ENCODE peak calls at places on chromosome 22, in nine cellular contexts. N is IMR-90; T is mesothelial cell of epicardium; O is dorsolateral prefrontal cortex; Y is fibroblast of the aortic adventitia; F is CD8-positive, alpha-beta T cell; P is RWPE1; A is WTC11; I is glutamatergic neuron. J is an unnamed sample.

GRCh38 chr22:17969732-17970131 is 54.6 kb downstream of the MICAL3 start:
- DNase-seq in N (peak), T (no peak), O (no peak), Y (peak), F (no peak), P (peak), A (no peak), I (no peak), J (no peak)

GRCh38 chr22:29983296-29983917 is 96.9 kb upstream of the HORMAD2 start:
- DNase-seq in N (no peak), T (no peak), O (no peak), Y (no peak), F (no peak), P (no peak), A (no peak), I (no peak), J (no peak)

GRCh38 chr22:39300198-39300830 is 19.1 kb downstream of the RPL3 start:
- DNase-seq in N (no peak), T (no peak), O (no peak), Y (no peak), F (no peak), P (no peak), A (peak), I (peak), J (peak)

GRCh38 chr22:39522567-39523300 is 2.4 kb downstream of the ATF4 start:
- DNase-seq in N (peak), T (no peak), O (peak), Y (peak), F (no peak), P (peak), A (no peak), I (no peak), J (no peak)

GRCh38 chr22:30823015-30823370 is 128.3 kb downstream of the OSBP2 start:
- DNase-seq in N (no peak), T (no peak), O (no peak), Y (no peak), F (no peak), P (peak), A (peak), I (peak), J (no peak)

GRCh38 chr22:49182416-49182815 is 645.3 kb downstream of the BRD1 start:
- DNase-seq in N (no peak), T (no peak), O (no peak), Y (no peak), F (no peak), P (no peak), A (no peak), I (no peak), J (no peak)

GRCh38 chr22:24427500-24428164 is at the start of gene ADORA2A:
- DNase-seq in N (no peak), T (no peak), O (no peak), Y (no peak), F (peak), P (no peak), A (no peak), I (peak), J (peak)

GRCh38 chr22:30325724-30326703 is 727 bp downstream of the TBC1D10A start:
- DNase-seq in N (no peak), T (no peak), O (peak), Y (no peak), F (no peak), P (no peak), A (no peak), I (no peak), J (peak)

GRCh38 chr22:20561882-20562281 is 54.5 kb downstream of the MED15 start:
- DNase-seq in N (no peak), T (no peak), O (no peak), Y (no peak), F (no peak), P (no peak), A (no peak), I (no peak), J (no peak)

GRCh38 chr22:32389685-32390084 is 22.4 kb downstream of the RTCB start:
- DNase-seq in N (peak), T (no peak), O (no peak), Y (peak), F (no peak), P (no peak), A (peak), I (peak), J (no peak)

GRCh38 chr22:42116848-42117424 is 13.7 kb downstream of the CYP2D6 start:
- DNase-seq in N (peak), T (no peak), O (no peak), Y (no peak), F (no peak), P (no peak), A (peak), I (no peak), J (no peak)

GRCh38 chr22:32932176-32932575 is 126.0 kb downstream of the SYN3 start:
- DNase-seq in N (peak), T (no peak), O (no peak), Y (peak), F (no peak), P (no peak), A (no peak), I (no peak), J (no peak)

GRCh38 chr22:31995046-31995445 is 48.0 kb upstream of the SLC5A1 start:
- DNase-seq in N (no peak), T (no peak), O (no peak), Y (no peak), F (no peak), P (no peak), A (no peak), I (no peak), J (no peak)

GRCh38 chr22:32338757-32339156 is 18.9 kb upstream of the RFPL3 start:
- DNase-seq in N (no peak), T (no peak), O (no peak), Y (no peak), F (no peak), P (no peak), A (no peak), I (no peak), J (no peak)

GRCh38 chr22:50040717-50041116 is 17.4 kb downstream of the TTLL8 start:
- DNase-seq in N (no peak), T (no peak), O (no peak), Y (no peak), F (no peak), P (no peak), A (no peak), I (no peak), J (no peak)

GRCh38 chr22:49847751-49848689 is 5.6 kb upstream of the ZBED4 start:
- DNase-seq in N (no peak), T (no peak), O (no peak), Y (no peak), F (no peak), P (no peak), A (no peak), I (peak), J (no peak)

GRCh38 chr22:35712672-35713071 is 5.0 kb upstream of the APOL5 start:
- DNase-seq in N (no peak), T (no peak), O (no peak), Y (no peak), F (no peak), P (no peak), A (no peak), I (no peak), J (no peak)

GRCh38 chr22:21652547-21653545 is 10.7 kb downstream of the SDF2L1 start:
- DNase-seq in N (no peak), T (no peak), O (no peak), Y (no peak), F (no peak), P (no peak), A (peak), I (peak), J (no peak)

GRCh38 chr22:20857838-20858614 is 585 bp downstream of the PI4KA start:
- DNase-seq in N (peak), T (peak), O (peak), Y (peak), F (peak), P (peak), A (peak), I (peak), J (peak)

GRCh38 chr22:44519895-44520294 is 21.9 kb upstream of the RTL6 start:
- DNase-seq in N (no peak), T (no peak), O (no peak), Y (no peak), F (no peak), P (no peak), A (no peak), I (no peak), J (no peak)

GRCh38 chr22:32475428-32476010 is 908 bp downstream of the FBXO7 start:
- DNase-seq in N (no peak), T (no peak), O (peak), Y (peak), F (peak), P (no peak), A (no peak), I (no peak), J (peak)

GRCh38 chr22:34800265-34800664 is 265.7 kb upstream of the ISX start:
- DNase-seq in N (no peak), T (peak), O (no peak), Y (no peak), F (no peak), P (no peak), A (no peak), I (no peak), J (no peak)

GRCh38 chr22:32722441-32722840 is 79.1 kb upstream of the TIMP3 start:
- DNase-seq in N (no peak), T (no peak), O (no peak), Y (peak), F (no peak), P (no peak), A (no peak), I (no peak), J (no peak)

DNA sequence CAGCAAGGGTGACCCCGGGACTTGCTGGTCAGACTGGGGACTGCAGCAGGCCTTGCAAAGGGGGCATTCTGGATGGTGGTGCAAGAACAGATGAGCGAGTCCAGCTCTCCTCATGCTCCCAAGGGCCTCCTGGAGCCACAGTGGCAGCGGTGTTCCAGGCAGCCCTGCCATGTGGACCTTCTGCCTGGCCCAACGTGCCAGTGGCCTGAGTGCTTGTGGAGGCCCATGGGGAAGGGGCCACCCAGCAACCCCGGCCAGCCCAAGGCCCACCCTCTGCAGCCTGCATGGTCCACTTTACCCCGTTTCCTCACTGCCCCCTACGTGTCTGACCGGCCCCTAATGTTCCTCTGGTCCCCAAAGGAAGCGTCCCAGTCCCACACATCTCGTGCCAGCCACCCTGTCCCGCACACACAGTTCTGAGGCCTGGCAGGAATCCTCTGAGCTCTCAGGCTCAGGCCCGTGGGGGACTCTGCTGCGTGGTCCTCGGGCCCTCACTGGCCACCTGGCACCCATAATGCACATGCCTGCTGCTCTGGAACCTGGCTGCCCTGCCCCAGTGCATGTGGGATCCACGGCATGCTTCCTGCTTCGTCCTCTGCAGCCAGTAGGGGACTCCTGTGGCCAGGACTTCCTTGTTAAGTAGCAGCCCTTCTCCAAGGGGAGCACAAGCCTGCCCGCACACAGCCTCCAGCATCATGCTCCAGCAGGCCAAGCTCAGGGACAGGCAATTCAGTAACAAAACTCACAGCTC is 85.5 kb downstream of the DGCR2 start:
- DNase-seq in N (peak), T (no peak), O (peak), Y (no peak), F (no peak), P (no peak), A (peak), I (no peak), J (no peak)
- TF ChIP-seq CTCF in N (no peak), T (no peak), O (no peak), Y (peak), F (no peak), P (peak), A (no peak), I (no peak), J (no peak)

GRCh38 chr22:27726726-27727449 is 74.7 kb downstream of the MN1 start:
- DNase-seq in N (peak), T (no peak), O (no peak), Y (peak), F (no peak), P (peak), A (no peak), I (no peak), J (no peak)
- TF ChIP-seq CTCF in N (no peak), T (no peak), O (no peak), Y (peak), F (no peak), P (no peak), A (no peak), I (no peak), J (no peak)

GRCh38 chr22:19488884-19489843 is 9.4 kb downstream of the CDC45 start:
- DNase-seq in N (peak), T (no peak), O (no peak), Y (peak), F (no peak), P (no peak), A (no peak), I (no peak), J (no peak)
- TF ChIP-seq CTCF in N (peak), T (no peak), O (no peak), Y (peak), F (no peak), P (no peak), A (no peak), I (no peak), J (no peak)

GRCh38 chr22:46052801-46053562 is 76.0 kb upstream of the WNT7B start:
- DNase-seq in N (no peak), T (no peak), O (peak), Y (peak), F (no peak), P (no peak), A (peak), I (no peak), J (no peak)
- TF ChIP-seq CTCF in N (no peak), T (no peak), O (no peak), Y (no peak), F (no peak), P (no peak), A (no peak), I (no peak), J (no peak)

GRCh38 chr22:37196539-37197450 is 8.7 kb upstream of the C1QTNF6 start:
- DNase-seq in N (peak), T (peak), O (peak), Y (peak), F (no peak), P (peak), A (no peak), I (peak), J (no peak)
- TF ChIP-seq CTCF in N (peak), T (no peak), O (no peak), Y (peak), F (no peak), P (no peak), A (no peak), I (no peak), J (no peak)

J was measured in GM13976.